ENCODE peak calls at places on chromosomes 7 and 10, in four cellular contexts. H is endothelial cell; C is CD8-positive, alpha-beta T cell; V is MCF 10A. P is an unnamed sample.

GRCh38 chr7:134101716-134102115 is 25.4 kb upstream of the LRGUK start:
- DNase-seq in H (no peak), C (no peak), V (no peak), P (no peak)

GRCh38 chr7:63925262-63925625 is 73.4 kb upstream of the ZNF722 start:
- DNase-seq in H (no peak), C (no peak), V (no peak), P (no peak)

GRCh38 chr7:28984631-28985030 is 26.5 kb upstream of the TRIL start:
- DNase-seq in H (no peak), C (no peak), V (peak; percentile 88), P (no peak)

GRCh38 chr10:2957785-2958184 is 109.6 kb upstream of the PFKP start:
- DNase-seq in H (no peak), C (no peak), V (no peak), P (no peak)

GRCh38 chr10:123013456-123014419 is 4.9 kb downstream of the ACADSB start:
- DNase-seq in H (no peak), C (no peak), V (no peak), P (no peak)

GRCh38 chr10:25017247-25017590 is 807 bp downstream of the THNSL1 start:
- DNase-seq in H (peak; percentile 11), C (no peak), V (no peak), P (no peak)

GRCh38 chr10:91163709-91164474 is 56.6 kb upstream of the PCGF5 start:
- DNase-seq in H (no peak), C (peak; percentile 80), V (peak; percentile 78), P (peak; percentile 87)

GRCh38 chr10:46551701-46552525 is 4.5 kb downstream of the GPRIN2 start:
- DNase-seq in H (peak; percentile 9), C (no peak), V (no peak), P (no peak)

GRCh38 chr7:32381024-32381601 is 109.1 kb downstream of the LSM5 start:
- DNase-seq in H (no peak), C (no peak), V (no peak), P (no peak)

GRCh38 chr10:36172574-36172973 is 530.5 kb upstream of the FZD8 start:
- DNase-seq in H (no peak), C (no peak), V (peak; percentile 59), P (no peak)

GRCh38 chr10:99172130-99172738 is 63.4 kb downstream of the HPSE2 start:
- DNase-seq in H (peak; percentile 56), C (no peak), V (peak; percentile 65), P (no peak)

GRCh38 chr7:156466262-156466661 is 174.3 kb upstream of the RNF32 start:
- DNase-seq in H (no peak), C (no peak), V (no peak), P (no peak)

GRCh38 chr10:125159486-125159931 is 854 bp downstream of the CTBP2 start:
- DNase-seq in H (peak; percentile 24), C (no peak), V (no peak), P (peak; percentile 83)

GRCh38 chr10:132482090-132482489 is 55.5 kb upstream of the INPP5A start:
- DNase-seq in H (no peak), C (no peak), V (peak; percentile 73), P (no peak)

GRCh38 chr7:35366167-35367155 is 112.6 kb upstream of the TBX20 start:
- DNase-seq in H (no peak), C (no peak), V (no peak), P (peak; percentile 79)

GRCh38 chr7:144481863-144482262 is 78.4 kb upstream of the NOBOX start:
- DNase-seq in H (no peak), C (no peak), V (no peak), P (no peak)

GRCh38 chr7:157459966-157460365 is 123.2 kb downstream of the DNAJB6 start:
- DNase-seq in H (no peak), C (no peak), V (no peak), P (peak; percentile 74)

GRCh38 chr10:114042895-114043531 is 653 bp upstream of the ADRB1 start:
- DNase-seq in H (peak; percentile 25), C (no peak), V (no peak), P (no peak)

GRCh38 chr7:94580601-94581000 is 71.0 kb downstream of the CASD1 start:
- DNase-seq in H (no peak), C (no peak), V (peak; percentile 27), P (no peak)

GRCh38 chr7:35757574-35757973 is 43.3 kb upstream of the SEPTIN7 start:
- DNase-seq in H (no peak), C (no peak), V (no peak), P (no peak)

GRCh38 chr10:65273063-65273462 is 1652.8 kb upstream of the LRRTM3 start:
- DNase-seq in H (no peak), C (no peak), V (no peak), P (no peak)

GRCh38 chr10:110065269-110065668 is 57.5 kb downstream of the ADD3 start:
- DNase-seq in H (no peak), C (no peak), V (no peak), P (no peak)

GRCh38 chr10:99304027-99304856 is 24.9 kb upstream of the CNNM1 start:
- DNase-seq in H (no peak), C (no peak), V (no peak), P (no peak)

GRCh38 chr10:128072941-128073615 is 53.1 kb downstream of the MKI67 start:
- DNase-seq in H (no peak), C (no peak), V (no peak), P (no peak)

GRCh38 chr7:73762659-73762999 is 7.4 kb downstream of the CLDN3 start:
- DNase-seq in H (no peak), C (no peak), V (no peak), P (no peak)

GRCh38 chr7:106367664-106368063 is 82.9 kb upstream of the NAMPT start:
- DNase-seq in H (no peak), C (no peak), V (no peak), P (no peak)

GRCh38 chr10:48710647-48711046 is 26.0 kb downstream of the WDFY4 start:
- DNase-seq in H (no peak), C (no peak), V (no peak), P (no peak)

GRCh38 chr10:13567030-13567429 is 19.7 kb upstream of the PRPF18 start:
- DNase-seq in H (no peak), C (no peak), V (peak; percentile 63), P (no peak)

GRCh38 chr10:15427836-15428414 is 56.8 kb upstream of the FAM171A1 start:
- DNase-seq in H (no peak), C (no peak), V (peak; percentile 45), P (no peak)

GRCh38 chr7:108972009-108972408 is 402.3 kb downstream of the DNAJB9 start:
- DNase-seq in H (no peak), C (no peak), V (no peak), P (no peak)

GRCh38 chr7:155412416-155413253 is 45.3 kb upstream of the EN2 start:
- DNase-seq in H (peak; percentile 83), C (no peak), V (peak; percentile 60), P (no peak)

GRCh38 chr10:114879093-114879492 is 57.5 kb downstream of the FHIP2A start:
- DNase-seq in H (no peak), C (no peak), V (peak; percentile 19), P (no peak)

GRCh38 chr10:97850446-97850845 is 803 bp downstream of the GOLGA7B start:
- DNase-seq in H (no peak), C (peak; percentile 41), V (no peak), P (no peak)

GRCh38 chr7:92115821-92116220 is 18.5 kb downstream of the CYP51A1 start:
- DNase-seq in H (no peak), C (no peak), V (no peak), P (no peak)

GRCh38 chr7:132312531-132313070 is 263.7 kb downstream of the PLXNA4 start:
- DNase-seq in H (no peak), C (no peak), V (no peak), P (no peak)

GRCh38 chr7:36984710-36985308 is 260.5 kb upstream of the AOAH start:
- DNase-seq in H (no peak), C (no peak), V (no peak), P (no peak)

GRCh38 chr7:130353196-130353595 is 8.6 kb downstream of the CPA5 start:
- DNase-seq in H (no peak), C (no peak), V (no peak), P (no peak)
- TF ChIP-seq CTCF in H (no peak), C (no peak), V (no peak), P (no peak)

GRCh38 chr7:129644634-129645230 is 33.2 kb downstream of the NRF1 start:
- DNase-seq in H (peak; percentile 7), C (no peak), V (peak; percentile 62), P (no peak)
- TF ChIP-seq CTCF in H (peak; percentile 39), C (peak; percentile 27), V (peak; percentile 41), P (peak; percentile 63)

GRCh38 chr7:34158754-34159153 is 253.4 kb downstream of the BMPER start:
- DNase-seq in H (no peak), C (no peak), V (no peak), P (no peak)
- TF ChIP-seq CTCF in H (no peak), C (no peak), V (no peak), P (no peak)

DNA sequence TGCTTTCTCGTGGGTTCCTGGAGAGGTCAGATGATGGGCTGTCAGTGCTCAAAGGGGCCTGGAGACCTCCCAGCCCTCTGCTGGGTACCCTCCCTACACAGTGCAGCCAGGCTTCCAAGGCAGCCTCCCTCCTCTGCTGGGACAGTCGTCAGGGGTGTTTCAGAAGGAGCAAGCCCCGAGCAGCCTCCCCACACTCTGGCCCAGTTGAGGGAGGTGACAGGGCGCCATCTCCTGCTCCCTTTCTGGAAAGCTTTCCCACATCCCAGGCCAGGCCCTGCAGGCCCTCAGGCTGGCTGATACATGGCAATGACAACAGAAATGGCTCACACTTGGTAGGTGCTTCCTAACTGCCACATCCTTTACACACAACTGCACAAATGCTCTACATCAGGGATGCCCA is 32.1 kb downstream of the KCNMA1 start:
- DNase-seq in H (peak; percentile 23), C (no peak), V (peak; percentile 35), P (no peak)
- TF ChIP-seq CTCF in H (no peak), C (no peak), V (peak; percentile 27), P (peak; percentile 38)

GRCh38 chr7:151018421-151019129 is 5.7 kb downstream of the ATG9B start:
- DNase-seq in H (no peak), C (peak; percentile 53), V (no peak), P (no peak)
- TF ChIP-seq CTCF in H (peak; percentile 8), C (peak; percentile 41), V (no peak), P (no peak)

GRCh38 chr7:70563960-70564359 is 568.0 kb upstream of the GALNT17 start:
- DNase-seq in H (no peak), C (no peak), V (no peak), P (no peak)
- TF ChIP-seq CTCF in H (no peak), C (no peak), V (no peak), P (no peak)

P was measured in osteocyte.